ENCODE peak calls at places on chromosomes 4 and X, in six cellular contexts. C is choroid plexus epithelial cell; N is GM23338; K is ELR; J is ovary; Y is CD4-positive, alpha-beta memory T cell. G is an unnamed sample.
A peak's percentile ranks its signal among the peaks of the same experiment; 100 is the strongest.

GRCh38 chrX:120419465-120419864 is 49.6 kb downstream of the LAMP2 start:
- DNase-seq in C (peak; percentile 7), N (no peak), K (no peak), J (no peak), Y (peak; percentile 20), G (no peak)

GRCh38 chr4:10729366-10729765 is 44.8 kb upstream of the CLNK start:
- DNase-seq in C (no peak), N (no peak), K (no peak), J (no peak), Y (no peak), G (no peak)

GRCh38 chrX:103556941-103557340 is 28.4 kb upstream of the TCEAL4 start:
- DNase-seq in C (no peak), N (peak; percentile 9), K (no peak), J (no peak), Y (no peak), G (no peak)

GRCh38 chr4:108730579-108730978 is 32.3 kb downstream of the ETNPPL start:
- DNase-seq in C (peak; percentile 28), N (no peak), K (no peak), J (no peak), Y (no peak), G (no peak)

GRCh38 chr4:185481390-185481789 is 9.9 kb upstream of the CCDC110 start:
- DNase-seq in C (no peak), N (no peak), K (no peak), J (no peak), Y (no peak), G (no peak)

GRCh38 chr4:94468093-94468492 is 16.4 kb downstream of the PDLIM5 start:
- DNase-seq in C (no peak), N (no peak), K (no peak), J (no peak), Y (no peak), G (no peak)

GRCh38 chrX:100731441-100732281 is at the start of gene SYTL4:
- DNase-seq in C (peak; percentile 12), N (peak; percentile 60), K (peak; percentile 61), J (peak; percentile 78), Y (no peak), G (peak; percentile 12)

GRCh38 chr4:177554966-177555574 is 112.8 kb upstream of the AGA start:
- DNase-seq in C (peak; percentile 59), N (peak; percentile 49), K (peak; percentile 47), J (no peak), Y (peak; percentile 4), G (peak; percentile 12)

GRCh38 chr4:88818650-88819470 is 121.2 kb upstream of the NAP1L5 start:
- DNase-seq in C (peak; percentile 75), N (peak; percentile 76), K (peak; percentile 58), J (peak; percentile 44), Y (peak; percentile 51), G (no peak)

GRCh38 chr4:177023951-177024350 is 231.2 kb upstream of the VEGFC start:
- DNase-seq in C (no peak), N (no peak), K (no peak), J (no peak), Y (no peak), G (no peak)

GRCh38 chr4:84632092-84632491 is 49.2 kb downstream of the CDS1 start:
- DNase-seq in C (peak; percentile 93), N (no peak), K (peak; percentile 14), J (no peak), Y (no peak), G (no peak)

GRCh38 chr4:66307641-66308438 is 637.6 kb upstream of the EPHA5 start:
- DNase-seq in C (no peak), N (no peak), K (no peak), J (no peak), Y (no peak), G (no peak)

GRCh38 chrX:11334165-11334564 is 41.0 kb downstream of the AMELX start:
- DNase-seq in C (no peak), N (no peak), K (peak; percentile 17), J (no peak), Y (no peak), G (no peak)

GRCh38 chr4:156237192-156237591 is 283.5 kb upstream of the CTSO start:
- DNase-seq in C (no peak), N (peak; percentile 12), K (no peak), J (no peak), Y (no peak), G (no peak)

GRCh38 chr4:129064717-129065116 is 28.6 kb downstream of the SCLT1 start:
- DNase-seq in C (peak; percentile 81), N (no peak), K (peak; percentile 10), J (no peak), Y (no peak), G (no peak)

GRCh38 chrX:41481264-41482109 is 34.3 kb downstream of the NYX start:
- DNase-seq in C (no peak), N (peak; percentile 67), K (peak; percentile 38), J (no peak), Y (no peak), G (no peak)

GRCh38 chr4:26860922-26861433 is 337 bp downstream of the STIM2 start:
- DNase-seq in C (peak; percentile 63), N (peak; percentile 54), K (peak; percentile 61), J (peak; percentile 77), Y (peak; percentile 64), G (peak; percentile 20)

GRCh38 chrX:20487227-20487626 is 220.5 kb upstream of the RPS6KA3 start:
- DNase-seq in C (peak; percentile 34), N (no peak), K (peak; percentile 78), J (no peak), Y (no peak), G (no peak)

GRCh38 chr4:8709050-8709728 is 116.6 kb downstream of the CPZ start:
- DNase-seq in C (no peak), N (no peak), K (no peak), J (peak; percentile 10), Y (no peak), G (no peak)

GRCh38 chr4:54228064-54228527 is 997 bp upstream of the PDGFRA start:
- DNase-seq in C (peak; percentile 88), N (peak; percentile 92), K (peak; percentile 80), J (peak; percentile 95), Y (no peak), G (peak; percentile 54)

GRCh38 chrX:45850197-45850774 is 649.6 kb upstream of the DIPK2B start:
- DNase-seq in C (peak; percentile 23), N (peak; percentile 21), K (peak; percentile 37), J (no peak), Y (peak; percentile 33), G (no peak)

GRCh38 chr4:142120921-142121320 is 484.5 kb downstream of the IL15 start:
- DNase-seq in C (no peak), N (no peak), K (no peak), J (no peak), Y (no peak), G (no peak)

GRCh38 chr4:33941854-33942253 is 2302.5 kb downstream of the ARAP2 start:
- DNase-seq in C (no peak), N (no peak), K (no peak), J (no peak), Y (no peak), G (no peak)

GRCh38 chr4:25098964-25099843 is 61.0 kb downstream of the SEPSECS start:
- DNase-seq in C (peak; percentile 60), N (no peak), K (peak; percentile 47), J (peak; percentile 85), Y (no peak), G (no peak)

GRCh38 chrX:54271661-54272060 is 86.2 kb downstream of the WNK3 start:
- DNase-seq in C (no peak), N (no peak), K (no peak), J (no peak), Y (no peak), G (no peak)